ENCODE peak calls at places on chromosomes 2 and 18, in six cellular contexts. One of them, this sample, is unnamed. For H3K4me1, the result is how much of the 10 kb centered on the place peaks cover.

GRCh38 chr2:173238385-173238784 is 116.3 kb upstream of the CDCA7 start:
- DNase-seq in right atrium auricular region: no peak
- DNase-seq in neural progenitor cell: no peak
- DNase-seq in colonic mucosa: no peak
- DNase-seq in effector memory CD4-positive, alpha-beta T cell: no peak
- DNase-seq in cardiac muscle cell: no peak
- DNase-seq in this sample: peak

GRCh38 chr2:44495544-44495943 is 133.8 kb downstream of the CAMKMT start:
- DNase-seq in right atrium auricular region: no peak
- DNase-seq in neural progenitor cell: no peak
- DNase-seq in colonic mucosa: no peak
- DNase-seq in effector memory CD4-positive, alpha-beta T cell: no peak
- DNase-seq in cardiac muscle cell: no peak
- DNase-seq in this sample: no peak

GRCh38 chr18:49763590-49763989 is 49.7 kb downstream of the ACAA2 start:
- DNase-seq in right atrium auricular region: no peak
- DNase-seq in neural progenitor cell: no peak
- DNase-seq in colonic mucosa: no peak
- DNase-seq in effector memory CD4-positive, alpha-beta T cell: no peak
- DNase-seq in cardiac muscle cell: no peak
- DNase-seq in this sample: no peak

GRCh38 chr2:156309106-156309505 is 23.4 kb downstream of the NR4A2 start:
- DNase-seq in right atrium auricular region: no peak
- DNase-seq in neural progenitor cell: no peak
- DNase-seq in colonic mucosa: no peak
- DNase-seq in effector memory CD4-positive, alpha-beta T cell: no peak
- DNase-seq in cardiac muscle cell: no peak
- DNase-seq in this sample: no peak

GRCh38 chr18:31267823-31268481 is 50.0 kb upstream of the DSG1 start:
- DNase-seq in right atrium auricular region: no peak
- DNase-seq in neural progenitor cell: no peak
- DNase-seq in colonic mucosa: no peak
- DNase-seq in effector memory CD4-positive, alpha-beta T cell: no peak
- DNase-seq in cardiac muscle cell: no peak
- DNase-seq in this sample: no peak

GRCh38 chr2:101706121-101706818 is 8.8 kb downstream of the MAP4K4 start:
- DNase-seq in right atrium auricular region: no peak
- DNase-seq in neural progenitor cell: no peak
- DNase-seq in colonic mucosa: no peak
- DNase-seq in effector memory CD4-positive, alpha-beta T cell: no peak
- DNase-seq in cardiac muscle cell: no peak
- DNase-seq in this sample: no peak

GRCh38 chr2:3494984-3495666 is 24.2 kb downstream of the ADI1 start:
- DNase-seq in right atrium auricular region: peak
- DNase-seq in neural progenitor cell: no peak
- DNase-seq in colonic mucosa: no peak
- DNase-seq in effector memory CD4-positive, alpha-beta T cell: no peak
- DNase-seq in cardiac muscle cell: no peak
- DNase-seq in this sample: no peak

GRCh38 chr2:224178085-224178484 is 139.0 kb upstream of the SERPINE2 start:
- DNase-seq in right atrium auricular region: no peak
- DNase-seq in neural progenitor cell: no peak
- DNase-seq in colonic mucosa: no peak
- DNase-seq in effector memory CD4-positive, alpha-beta T cell: no peak
- DNase-seq in cardiac muscle cell: no peak
- DNase-seq in this sample: no peak

GRCh38 chr18:73060666-73061270 is 193.0 kb upstream of the NETO1 start:
- DNase-seq in right atrium auricular region: no peak
- DNase-seq in neural progenitor cell: no peak
- DNase-seq in colonic mucosa: no peak
- DNase-seq in effector memory CD4-positive, alpha-beta T cell: no peak
- DNase-seq in cardiac muscle cell: no peak
- DNase-seq in this sample: no peak

GRCh38 chr2:232376713-232377112 is 1.8 kb upstream of the ALPP start:
- DNase-seq in right atrium auricular region: no peak
- DNase-seq in neural progenitor cell: no peak
- DNase-seq in colonic mucosa: no peak
- DNase-seq in effector memory CD4-positive, alpha-beta T cell: no peak
- DNase-seq in cardiac muscle cell: no peak
- DNase-seq in this sample: no peak

GRCh38 chr2:216057688-216058193 is 23.9 kb downstream of the PECR start:
- DNase-seq in right atrium auricular region: no peak
- DNase-seq in neural progenitor cell: no peak
- DNase-seq in colonic mucosa: peak
- DNase-seq in effector memory CD4-positive, alpha-beta T cell: peak
- DNase-seq in cardiac muscle cell: no peak
- DNase-seq in this sample: peak
- H3K27ac ChIP-seq in right atrium auricular region: no peak
- H3K27ac ChIP-seq in neural progenitor cell: no peak
- H3K27ac ChIP-seq in colonic mucosa: peak
- H3K27ac ChIP-seq in effector memory CD4-positive, alpha-beta T cell: peak
- H3K27ac ChIP-seq in cardiac muscle cell: no peak
- H3K27ac ChIP-seq in this sample: peak

GRCh38 chr2:120442541-120442922 is 96.6 kb downstream of the INHBB start:
- DNase-seq in right atrium auricular region: no peak
- DNase-seq in neural progenitor cell: no peak
- DNase-seq in colonic mucosa: no peak
- DNase-seq in effector memory CD4-positive, alpha-beta T cell: no peak
- DNase-seq in cardiac muscle cell: no peak
- DNase-seq in this sample: no peak
- H3K4me3 ChIP-seq in right atrium auricular region: peak
- H3K4me3 ChIP-seq in neural progenitor cell: peak
- H3K4me3 ChIP-seq in colonic mucosa: peak
- H3K4me3 ChIP-seq in effector memory CD4-positive, alpha-beta T cell: peak
- H3K4me3 ChIP-seq in cardiac muscle cell: peak
- H3K4me3 ChIP-seq in this sample: peak

DNA sequence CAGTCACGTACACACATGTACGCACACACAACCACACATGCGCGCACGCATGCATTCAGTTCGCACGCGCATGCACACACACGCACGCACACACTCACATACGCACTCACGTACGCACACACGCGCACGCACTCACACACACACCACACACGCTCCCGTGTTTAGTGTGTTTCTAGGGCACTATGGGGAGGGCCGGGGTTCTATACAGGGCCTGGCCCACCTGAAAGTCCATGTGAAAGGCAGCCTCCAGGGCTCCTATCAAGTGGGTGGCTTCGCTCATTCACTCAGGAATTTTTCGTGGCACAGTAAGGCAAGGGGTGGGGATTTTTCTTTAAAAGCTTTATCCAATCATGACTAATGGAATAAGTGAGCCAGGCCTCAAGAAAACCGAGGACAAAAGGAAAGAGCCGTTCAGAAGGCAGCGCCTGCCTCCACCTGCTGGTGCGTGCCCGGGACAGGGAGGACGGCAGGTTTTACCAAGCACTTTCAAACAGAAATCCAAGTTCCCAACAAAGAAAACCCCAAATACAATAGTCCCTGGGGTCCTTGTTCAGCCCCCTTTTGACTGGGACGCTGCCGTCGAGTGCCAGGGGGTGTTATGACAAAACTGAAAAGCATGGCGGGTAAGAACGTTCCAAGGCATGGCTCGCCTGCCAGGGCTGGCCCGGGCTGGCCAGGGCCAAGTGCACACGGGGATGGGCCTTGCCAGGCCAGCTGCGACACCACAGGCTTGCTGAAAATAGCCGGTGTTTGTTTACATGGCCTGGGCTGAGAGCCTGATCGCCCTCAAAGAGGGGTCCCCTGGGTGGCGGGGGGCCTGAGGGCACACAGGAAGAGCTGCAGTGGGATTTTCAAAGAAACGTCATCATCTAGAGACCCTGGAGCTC is 110.0 kb downstream of the HDAC4 start:
- DNase-seq in right atrium auricular region: no peak
- DNase-seq in neural progenitor cell: peak
- DNase-seq in colonic mucosa: no peak
- DNase-seq in effector memory CD4-positive, alpha-beta T cell: no peak
- DNase-seq in cardiac muscle cell: peak
- DNase-seq in this sample: no peak
- H3K4me1 ChIP-seq in right atrium auricular region: under half
- H3K4me1 ChIP-seq in neural progenitor cell: half or more
- H3K4me1 ChIP-seq in colonic mucosa: under half
- H3K4me1 ChIP-seq in effector memory CD4-positive, alpha-beta T cell: under half
- H3K4me1 ChIP-seq in cardiac muscle cell: under half
- H3K4me1 ChIP-seq in this sample: under half

GRCh38 chr2:181463573-181463972 is 6.4 kb downstream of the ITGA4 start:
- DNase-seq in right atrium auricular region: no peak
- DNase-seq in neural progenitor cell: no peak
- DNase-seq in colonic mucosa: no peak
- DNase-seq in effector memory CD4-positive, alpha-beta T cell: no peak
- DNase-seq in cardiac muscle cell: no peak
- DNase-seq in this sample: no peak
- H3K27ac ChIP-seq in right atrium auricular region: no peak
- H3K27ac ChIP-seq in neural progenitor cell: no peak
- H3K27ac ChIP-seq in colonic mucosa: no peak
- H3K27ac ChIP-seq in effector memory CD4-positive, alpha-beta T cell: peak
- H3K27ac ChIP-seq in cardiac muscle cell: no peak
- H3K27ac ChIP-seq in this sample: no peak

GRCh38 chr18:75418293-75418692 is 9.2 kb downstream of the SMIM21 start:
- DNase-seq in right atrium auricular region: no peak
- DNase-seq in neural progenitor cell: no peak
- DNase-seq in colonic mucosa: no peak
- DNase-seq in effector memory CD4-positive, alpha-beta T cell: no peak
- DNase-seq in cardiac muscle cell: no peak
- DNase-seq in this sample: no peak
- H3K4me3 ChIP-seq in right atrium auricular region: no peak
- H3K4me3 ChIP-seq in neural progenitor cell: no peak
- H3K4me3 ChIP-seq in colonic mucosa: no peak
- H3K4me3 ChIP-seq in effector memory CD4-positive, alpha-beta T cell: no peak
- H3K4me3 ChIP-seq in cardiac muscle cell: no peak
- H3K4me3 ChIP-seq in this sample: no peak

GRCh38 chr2:12504443-12504842 is 212.3 kb upstream of the TRIB2 start:
- DNase-seq in right atrium auricular region: no peak
- DNase-seq in neural progenitor cell: no peak
- DNase-seq in colonic mucosa: no peak
- DNase-seq in effector memory CD4-positive, alpha-beta T cell: no peak
- DNase-seq in cardiac muscle cell: no peak
- DNase-seq in this sample: no peak

GRCh38 chr2:12502759-12503158 is 214.0 kb upstream of the TRIB2 start:
- DNase-seq in right atrium auricular region: no peak
- DNase-seq in neural progenitor cell: no peak
- DNase-seq in colonic mucosa: no peak
- DNase-seq in effector memory CD4-positive, alpha-beta T cell: no peak
- DNase-seq in cardiac muscle cell: no peak
- DNase-seq in this sample: no peak

GRCh38 chr2:12498703-12499102 is 218.0 kb upstream of the TRIB2 start:
- DNase-seq in right atrium auricular region: no peak
- DNase-seq in neural progenitor cell: no peak
- DNase-seq in colonic mucosa: no peak
- DNase-seq in effector memory CD4-positive, alpha-beta T cell: no peak
- DNase-seq in cardiac muscle cell: no peak
- DNase-seq in this sample: no peak

GRCh38 chr2:12500899-12501298 is 215.8 kb upstream of the TRIB2 start:
- DNase-seq in right atrium auricular region: no peak
- DNase-seq in neural progenitor cell: no peak
- DNase-seq in colonic mucosa: no peak
- DNase-seq in effector memory CD4-positive, alpha-beta T cell: no peak
- DNase-seq in cardiac muscle cell: no peak
- DNase-seq in this sample: no peak

GRCh38 chr2:12501469-12502147 is 215.1 kb upstream of the TRIB2 start:
- DNase-seq in right atrium auricular region: peak
- DNase-seq in neural progenitor cell: no peak
- DNase-seq in colonic mucosa: no peak
- DNase-seq in effector memory CD4-positive, alpha-beta T cell: peak
- DNase-seq in cardiac muscle cell: no peak
- DNase-seq in this sample: peak
- H3K4me1 ChIP-seq in right atrium auricular region: under half
- H3K4me1 ChIP-seq in neural progenitor cell: under half
- H3K4me1 ChIP-seq in colonic mucosa: under half
- H3K4me1 ChIP-seq in effector memory CD4-positive, alpha-beta T cell: half or more
- H3K4me1 ChIP-seq in cardiac muscle cell: under half
- H3K4me1 ChIP-seq in this sample: under half

GRCh38 chr18:386950-387349 is 113.6 kb downstream of the COLEC12 start:
- DNase-seq in right atrium auricular region: no peak
- DNase-seq in neural progenitor cell: no peak
- DNase-seq in colonic mucosa: no peak
- DNase-seq in effector memory CD4-positive, alpha-beta T cell: no peak
- DNase-seq in cardiac muscle cell: no peak
- DNase-seq in this sample: no peak

GRCh38 chr18:388198-388597 is 112.3 kb downstream of the COLEC12 start:
- DNase-seq in right atrium auricular region: no peak
- DNase-seq in neural progenitor cell: no peak
- DNase-seq in colonic mucosa: no peak
- DNase-seq in effector memory CD4-positive, alpha-beta T cell: no peak
- DNase-seq in cardiac muscle cell: no peak
- DNase-seq in this sample: no peak

GRCh38 chr18:390748-391478 is 109.6 kb downstream of the COLEC12 start:
- DNase-seq in right atrium auricular region: no peak
- DNase-seq in neural progenitor cell: no peak
- DNase-seq in colonic mucosa: no peak
- DNase-seq in effector memory CD4-positive, alpha-beta T cell: no peak
- DNase-seq in cardiac muscle cell: no peak
- DNase-seq in this sample: no peak

GRCh38 chr18:392926-393325 is 107.6 kb downstream of the COLEC12 start:
- DNase-seq in right atrium auricular region: no peak
- DNase-seq in neural progenitor cell: no peak
- DNase-seq in colonic mucosa: no peak
- DNase-seq in effector memory CD4-positive, alpha-beta T cell: no peak
- DNase-seq in cardiac muscle cell: no peak
- DNase-seq in this sample: no peak

DNA sequence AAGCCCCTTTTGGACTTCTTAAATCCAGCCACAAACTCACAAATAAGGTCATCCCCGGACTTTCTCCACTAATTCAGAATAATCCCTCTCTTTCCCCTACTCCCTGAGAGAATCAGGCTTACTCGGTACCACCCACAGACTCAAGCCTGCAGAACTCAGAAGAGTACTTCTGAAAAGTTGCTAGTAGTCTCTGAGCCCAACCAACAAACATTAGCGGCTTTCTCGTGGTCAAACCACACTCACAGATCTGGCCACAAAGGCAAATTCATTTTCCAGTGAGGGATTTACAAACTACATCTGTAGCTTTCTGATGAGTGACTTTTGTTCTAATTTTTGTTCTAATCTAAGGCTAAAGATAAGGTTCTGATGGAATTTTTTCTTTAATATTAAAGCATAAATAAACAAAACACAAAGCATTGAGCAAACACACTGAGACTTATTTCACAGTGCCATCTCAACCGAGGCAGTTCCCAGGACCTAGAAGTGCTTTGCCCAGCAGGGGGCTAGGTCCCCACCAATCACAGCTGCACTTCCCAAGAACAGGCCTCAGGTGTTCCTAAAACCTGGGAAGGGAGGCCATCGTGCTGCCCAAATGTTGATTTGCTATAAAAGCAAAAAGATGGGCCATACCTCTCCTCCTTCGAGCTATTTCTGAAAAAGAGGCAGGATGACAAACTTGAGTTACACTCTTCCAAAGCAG is 110.7 kb downstream of the COLEC12 start:
- DNase-seq in right atrium auricular region: no peak
- DNase-seq in neural progenitor cell: no peak
- DNase-seq in colonic mucosa: no peak
- DNase-seq in effector memory CD4-positive, alpha-beta T cell: no peak
- DNase-seq in cardiac muscle cell: no peak
- DNase-seq in this sample: no peak
- H3K27ac ChIP-seq in right atrium auricular region: no peak
- H3K27ac ChIP-seq in neural progenitor cell: no peak
- H3K27ac ChIP-seq in colonic mucosa: no peak
- H3K27ac ChIP-seq in effector memory CD4-positive, alpha-beta T cell: no peak
- H3K27ac ChIP-seq in cardiac muscle cell: no peak
- H3K27ac ChIP-seq in this sample: no peak